ENCODE peak calls at places on chromosomes 4 and X, in five cellular contexts. H is heart left ventricle; S is GM10248; O is activated CD4-positive, alpha-beta T cell treated with anti-CD3 and anti-CD28 coated beads, Interleukin-2, amount 10 ng/mL, durations not matched to agents 7 days and 5 days; D is kidney glomerular epithelial cell. J is an unnamed sample.

GRCh38 chr4:119041951-119042560 is 93.6 kb upstream of the MYOZ2 start:
- DNase-seq in O (peak; percentile 73), D (peak; percentile 47), H (no peak), S (peak; percentile 65), J (no peak)

GRCh38 chr4:100075056-100075455 is 115.2 kb downstream of the DDIT4L start:
- DNase-seq in S (no peak), O (no peak), H (no peak), D (no peak), J (no peak)

GRCh38 chrX:56745019-56745418 is 16.0 kb downstream of the NBDY start:
- DNase-seq in O (no peak), S (no peak), D (peak; percentile 60), H (no peak), J (no peak)

GRCh38 chr4:85142451-85142850 is 176.0 kb upstream of the WDFY3 start:
- DNase-seq in H (no peak), S (no peak), D (no peak), O (no peak), J (no peak)

GRCh38 chrX:17922303-17922702 is 61.2 kb upstream of the RAI2 start:
- DNase-seq in H (no peak), O (no peak), D (no peak), S (no peak), J (no peak)

GRCh38 chr4:177118596-177118995 is 191.1 kb upstream of the NEIL3 start:
- DNase-seq in O (no peak), H (no peak), D (peak; percentile 54), S (no peak), J (no peak)

GRCh38 chr4:142353149-142353738 is 492.9 kb downstream of the INPP4B start:
- DNase-seq in S (no peak), H (no peak), D (peak; percentile 51), O (no peak), J (no peak)

GRCh38 chrX:124256209-124256608 is 76.3 kb upstream of the TEX13D start:
- DNase-seq in H (no peak), S (no peak), O (no peak), D (no peak), J (no peak)

GRCh38 chrX:19782419-19782818 is 105.0 kb downstream of the SH3KBP1 start:
- DNase-seq in H (no peak), D (no peak), O (no peak), S (no peak), J (no peak)

GRCh38 chr4:149885896-149886295 is 70.3 kb upstream of the IQCM start:
- DNase-seq in D (peak; percentile 90), S (no peak), O (no peak), H (no peak), J (no peak)

GRCh38 chrX:49233887-49234555 is 881 bp upstream of the CACNA1F start:
- DNase-seq in S (no peak), D (no peak), O (no peak), H (no peak), J (no peak)

GRCh38 chrX:41084044-41084359 is 1.2 kb upstream of the USP9X start:
- DNase-seq in O (no peak), D (no peak), S (no peak), H (no peak), J (no peak)

GRCh38 chr4:836781-837301 is 10.9 kb upstream of the CPLX1 start:
- DNase-seq in D (no peak), O (no peak), H (no peak), S (no peak), J (no peak)

GRCh38 chr4:185128272-185129119 is 14.6 kb upstream of the SLC25A4 start:
- DNase-seq in D (no peak), O (peak; percentile 9), H (peak; percentile 69), S (peak; percentile 45), J (peak; percentile 56)

GRCh38 chr4:53361451-53361850 is 4.4 kb downstream of the SCFD2 start:
- DNase-seq in H (no peak), D (no peak), O (no peak), S (no peak), J (no peak)

GRCh38 chr4:145589923-145590702 is 29.1 kb upstream of the MMAA start:
- DNase-seq in H (no peak), O (no peak), D (no peak), S (no peak), J (no peak)

GRCh38 chr4:17771284-17771908 is 10.0 kb downstream of the FAM184B start:
- DNase-seq in H (no peak), D (no peak), S (no peak), O (no peak), J (no peak)

GRCh38 chr4:103318327-103318726 is 120.2 kb upstream of the CENPE start:
- DNase-seq in D (no peak), O (no peak), H (no peak), S (no peak), J (no peak)

GRCh38 chr4:7060346-7061150 is 7.3 kb downstream of the GRPEL1 start:
- DNase-seq in D (no peak), O (no peak), S (no peak), H (no peak), J (no peak)

GRCh38 chr4:137768196-137768595 is 235.9 kb upstream of the PCDH18 start:
- DNase-seq in H (no peak), S (no peak), O (no peak), D (no peak), J (no peak)

GRCh38 chrX:132292753-132293152 is 73.5 kb upstream of the RAP2C start:
- DNase-seq in D (no peak), S (peak; percentile 34), O (peak; percentile 30), H (no peak), J (no peak)

GRCh38 chr4:2977116-2978097 is 14.0 kb downstream of the GRK4 start:
- DNase-seq in O (no peak), H (no peak), D (peak; percentile 11), S (no peak), J (no peak)

GRCh38 chr4:183154701-183155391 is 55.8 kb downstream of the WWC2 start:
- DNase-seq in O (no peak), D (peak; percentile 54), H (no peak), S (no peak), J (no peak)

GRCh38 chr4:81786063-81786763 is 314.5 kb upstream of the RASGEF1B start:
- DNase-seq in D (peak; percentile 57), S (no peak), O (no peak), H (no peak), J (peak; percentile 39)

GRCh38 chrX:40008841-40009461 is 88.8 kb downstream of the BCOR start:
- DNase-seq in D (no peak), S (no peak), O (peak; percentile 14), H (peak; percentile 78), J (no peak)

GRCh38 chrX:130738638-130739195 is 164.3 kb downstream of the ENOX2 start:
- DNase-seq in S (no peak), D (no peak), O (no peak), H (no peak), J (no peak)

GRCh38 chr4:144507309-144508101 is 138.5 kb upstream of the HHIP start:
- DNase-seq in H (no peak), O (no peak), D (no peak), S (no peak), J (no peak)

GRCh38 chr4:14877246-14878220 is 124.7 kb upstream of the CPEB2 start:
- DNase-seq in H (no peak), O (peak; percentile 7), D (no peak), S (no peak), J (no peak)

GRCh38 chrX:39953027-39953426 is 144.7 kb downstream of the BCOR start:
- DNase-seq in D (no peak), S (no peak), O (no peak), H (no peak), J (no peak)

GRCh38 chrX:54012830-54013500 is 31.3 kb downstream of the PHF8 start:
- DNase-seq in D (no peak), O (no peak), S (no peak), H (no peak), J (no peak)

GRCh38 chrX:78314561-78314960 is 12.8 kb downstream of the CYSLTR1 start:
- DNase-seq in O (no peak), S (no peak), D (no peak), H (no peak), J (no peak)

J was measured in mesothelial cell of epicardium.